ENCODE peak calls at places on chromosomes 6 and 20, in four cellular contexts. J is HS-5; T is NCI-H345; P is central memory CD4-positive, alpha-beta T cell. V is an unnamed sample.

GRCh38 chr6:30013296-30013922 is 47.7 kb upstream of the POLR1H start:
- DNase-seq in J (no peak), T (no peak), P (peak; percentile 22), V (peak; percentile 6)

GRCh38 chr6:52046456-52046855 is 41.0 kb downstream of the PKHD1 start:
- DNase-seq in J (no peak), T (no peak), P (no peak), V (peak; percentile 37)

GRCh38 chr20:8602389-8603116 is 466.3 kb upstream of the PLCB4 start:
- DNase-seq in J (no peak), T (no peak), P (no peak), V (no peak)

GRCh38 chr20:41456341-41456740 is 89.7 kb upstream of the EMILIN3 start:
- DNase-seq in J (peak; percentile 80), T (no peak), P (no peak), V (no peak)

GRCh38 chr20:21322083-21322710 is 19.1 kb downstream of the XRN2 start:
- DNase-seq in J (no peak), T (no peak), P (no peak), V (peak; percentile 64)

GRCh38 chr6:1313755-1314503 is 2.0 kb downstream of the FOXQ1 start:
- DNase-seq in J (no peak), T (no peak), P (no peak), V (no peak)

GRCh38 chr20:48380661-48381060 is 447.1 kb downstream of the PREX1 start:
- DNase-seq in J (no peak), T (no peak), P (no peak), V (no peak)

GRCh38 chr6:41871677-41872076 is 23.5 kb downstream of the USP49 start:
- DNase-seq in J (no peak), T (no peak), P (no peak), V (no peak)

GRCh38 chr6:26159417-26160273 is 72.4 kb downstream of the HFE start:
- DNase-seq in J (no peak), T (peak; percentile 25), P (no peak), V (no peak)

GRCh38 chr6:82458147-82458546 is 94.5 kb downstream of the TPBG start:
- DNase-seq in J (no peak), T (no peak), P (no peak), V (no peak)

GRCh38 chr6:153424719-153425400 is 293.8 kb upstream of the RGS17 start:
- DNase-seq in J (no peak), T (no peak), P (no peak), V (no peak)

GRCh38 chr6:133340557-133340956 is 99.4 kb downstream of the EYA4 start:
- DNase-seq in J (no peak), T (no peak), P (no peak), V (peak; percentile 40)

GRCh38 chr6:106510090-106510970 is 119.0 kb downstream of the RTN4IP1 start:
- DNase-seq in J (no peak), T (peak; percentile 42), P (peak; percentile 70), V (peak; percentile 62)

GRCh38 chr6:42405025-42405424 is 46.7 kb downstream of the TRERF1 start:
- DNase-seq in J (no peak), T (no peak), P (no peak), V (peak; percentile 65)

GRCh38 chr20:15593061-15593460 is 980.2 kb downstream of the KIF16B start:
- DNase-seq in J (no peak), T (no peak), P (no peak), V (no peak)

GRCh38 chr6:6793388-6794250 is 205.1 kb downstream of the LY86 start:
- DNase-seq in J (no peak), T (no peak), P (no peak), V (no peak)

GRCh38 chr20:49344975-49345374 is 67.1 kb upstream of the ZNFX1 start:
- DNase-seq in J (peak; percentile 100), T (no peak), P (no peak), V (peak; percentile 96)

GRCh38 chr20:7207186-7207585 is 439.7 kb downstream of the BMP2 start:
- DNase-seq in J (no peak), T (no peak), P (no peak), V (no peak)

GRCh38 chr6:79810153-79810806 is 137.1 kb downstream of the ELOVL4 start:
- DNase-seq in J (no peak), T (peak; percentile 94), P (no peak), V (no peak)

GRCh38 chr6:144449911-144450690 is 165.0 kb downstream of the UTRN start:
- DNase-seq in J (no peak), T (no peak), P (no peak), V (no peak)

GRCh38 chr6:139490482-139490881 is 116.0 kb upstream of the CITED2 start:
- DNase-seq in J (no peak), T (no peak), P (peak; percentile 33), V (peak; percentile 73)

GRCh38 chr20:40568200-40568599 is 120.8 kb downstream of the MAFB start:
- DNase-seq in J (no peak), T (no peak), P (no peak), V (no peak)

GRCh38 chr6:38110407-38111025 is 291.0 kb downstream of the ZFAND3 start:
- DNase-seq in J (no peak), T (peak; percentile 20), P (no peak), V (peak; percentile 61)

GRCh38 chr6:17015144-17015543 is 86.7 kb upstream of the STMND1 start:
- DNase-seq in J (peak; percentile 53), T (no peak), P (no peak), V (peak; percentile 84)

GRCh38 chr6:152380993-152381898 is 255.9 kb downstream of the SYNE1 start:
- DNase-seq in J (peak; percentile 88), T (no peak), P (no peak), V (peak; percentile 96)

GRCh38 chr20:25293910-25294458 is 46.1 kb downstream of the PYGB start:
- DNase-seq in J (no peak), T (no peak), P (no peak), V (no peak)

GRCh38 chr6:49463612-49463967 is 420 bp downstream of the CENPQ start:
- DNase-seq in J (no peak), T (no peak), P (no peak), V (no peak)

GRCh38 chr6:124319410-124319809 is 515.7 kb downstream of the NKAIN2 start:
- DNase-seq in J (no peak), T (no peak), P (no peak), V (no peak)